ENCODE peak calls at places on chromosomes 4 and X, in eight cellular contexts. V is colonic mucosa; I is IMR-90; H is CD8-positive, alpha-beta T cell; X is brain microvascular endothelial cell; R is breast epithelium; B is HCT116; O is GM23338. A is an unnamed sample.

GRCh38 chrX:68989865-68990606 is 161.2 kb downstream of the EFNB1 start:
- DNase-seq in V (no peak), I (peak), H (no peak), X (peak), R (no peak), B (no peak), O (peak), A (peak)

GRCh38 chr4:36243355-36244256 is 708 bp downstream of the ARAP2 start:
- DNase-seq in V (peak), I (peak), H (no peak), X (no peak), R (peak), B (no peak), O (peak), A (no peak)

GRCh38 chr4:181569553-181569952 is 673.6 kb upstream of the TENM3 start:
- DNase-seq in V (no peak), I (peak), H (no peak), X (peak), R (no peak), B (peak), O (peak), A (no peak)

GRCh38 chr4:154491731-154492249 is at the start of gene DCHS2:
- DNase-seq in V (peak), I (no peak), H (peak), X (no peak), R (no peak), B (no peak), O (peak), A (peak)

GRCh38 chr4:37956941-37957340 is 3.3 kb upstream of the PTTG2 start:
- DNase-seq in V (no peak), I (no peak), H (no peak), X (no peak), R (no peak), B (no peak), O (no peak), A (no peak)

GRCh38 chrX:115392871-115393270 is 103.4 kb downstream of the LUZP4 start:
- DNase-seq in V (no peak), I (no peak), H (no peak), X (no peak), R (no peak), B (no peak), O (no peak), A (no peak)

GRCh38 chr4:99366491-99366890 is 13.9 kb upstream of the ADH1C start:
- DNase-seq in V (no peak), I (no peak), H (no peak), X (no peak), R (no peak), B (no peak), O (no peak), A (no peak)

GRCh38 chr4:34731045-34731444 is 1513.3 kb downstream of the ARAP2 start:
- DNase-seq in V (no peak), I (no peak), H (no peak), X (no peak), R (no peak), B (no peak), O (no peak), A (no peak)

GRCh38 chr4:94253036-94253435 is 45.4 kb downstream of the SMARCAD1 start:
- DNase-seq in V (no peak), I (peak), H (no peak), X (peak), R (no peak), B (peak), O (peak), A (no peak)

GRCh38 chrX:10077425-10078188 is 79.2 kb upstream of the CLCN4 start:
- DNase-seq in V (no peak), I (peak), H (no peak), X (no peak), R (no peak), B (no peak), O (no peak), A (no peak)

GRCh38 chr4:165512464-165512863 is 133.7 kb downstream of the CPE start:
- DNase-seq in V (no peak), I (no peak), H (no peak), X (no peak), R (no peak), B (no peak), O (no peak), A (no peak)

GRCh38 chrX:79156818-79157217 is 12.3 kb downstream of the GPR174 start:
- DNase-seq in V (no peak), I (no peak), H (no peak), X (no peak), R (no peak), B (no peak), O (no peak), A (no peak)

GRCh38 chr4:147430111-147430510 is 50.8 kb upstream of the EDNRA start:
- DNase-seq in V (no peak), I (no peak), H (no peak), X (no peak), R (no peak), B (no peak), O (no peak), A (no peak)

GRCh38 chr4:104763554-104764210 is 269.0 kb upstream of the CXXC4 start:
- DNase-seq in V (no peak), I (no peak), H (no peak), X (no peak), R (no peak), B (no peak), O (no peak), A (no peak)

GRCh38 chr4:94767446-94767845 is 9.7 kb downstream of the BMPR1B start:
- DNase-seq in V (no peak), I (no peak), H (no peak), X (no peak), R (no peak), B (no peak), O (no peak), A (no peak)

GRCh38 chrX:10755477-10756334 is 135.3 kb upstream of the MID1 start:
- DNase-seq in V (no peak), I (peak), H (no peak), X (peak), R (no peak), B (no peak), O (peak), A (peak)

GRCh38 chrX:10393241-10393640 is 227.1 kb downstream of the MID1 start:
- DNase-seq in V (no peak), I (no peak), H (no peak), X (no peak), R (no peak), B (no peak), O (no peak), A (no peak)

GRCh38 chrX:106246511-106246910 is 78.4 kb downstream of the PWWP3B start:
- DNase-seq in V (no peak), I (no peak), H (no peak), X (peak), R (no peak), B (no peak), O (no peak), A (no peak)

GRCh38 chrX:28178206-28178605 is 197.0 kb upstream of the DCAF8L1 start:
- DNase-seq in V (no peak), I (no peak), H (no peak), X (no peak), R (no peak), B (no peak), O (no peak), A (no peak)

DNA sequence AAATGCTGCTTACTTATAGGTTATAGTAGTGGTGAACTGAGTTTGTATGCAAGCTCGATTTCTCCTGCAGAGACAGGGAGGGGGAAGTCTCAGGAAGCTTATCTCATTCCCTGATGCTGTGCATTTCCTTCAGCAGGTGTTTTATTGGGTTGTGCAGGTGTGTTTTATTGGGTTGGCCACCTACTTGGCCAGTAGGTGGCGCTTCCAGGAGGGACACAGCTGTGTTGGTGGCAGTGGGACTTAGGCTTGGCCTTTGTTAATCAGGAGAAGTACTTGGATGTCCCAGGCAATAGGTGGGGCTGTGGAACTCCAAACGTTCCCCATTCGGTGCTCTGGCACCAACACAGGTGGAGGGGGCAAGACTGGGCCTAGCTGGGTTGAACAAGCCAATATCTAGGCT is 196.0 kb upstream of the DCAF8L1 start:
- DNase-seq in V (peak), I (no peak), H (no peak), X (no peak), R (no peak), B (peak), O (peak), A (peak)
- H3K27ac ChIP-seq in V (no peak), I (no peak), H (no peak), X (no peak), R (no peak), B (no peak), O (no peak), A (no peak)

GRCh38 chrX:114051667-114052315 is 532.1 kb upstream of the HTR2C start:
- DNase-seq in V (no peak), I (no peak), H (no peak), X (no peak), R (no peak), B (no peak), O (no peak), A (peak)

GRCh38 chrX:114047558-114047957 is 536.3 kb upstream of the HTR2C start:
- DNase-seq in V (no peak), I (no peak), H (no peak), X (no peak), R (no peak), B (no peak), O (peak), A (peak)

GRCh38 chrX:114046695-114047279 is 537.1 kb upstream of the HTR2C start:
- DNase-seq in V (no peak), I (no peak), H (no peak), X (no peak), R (no peak), B (no peak), O (no peak), A (no peak)

GRCh38 chrX:114050075-114050796 is 533.6 kb upstream of the HTR2C start:
- DNase-seq in V (no peak), I (no peak), H (no peak), X (no peak), R (no peak), B (no peak), O (no peak), A (peak)

GRCh38 chrX:114049063-114049462 is 534.8 kb upstream of the HTR2C start:
- DNase-seq in V (no peak), I (no peak), H (no peak), X (no peak), R (no peak), B (no peak), O (no peak), A (peak)
- H3K27ac ChIP-seq in V (no peak), I (no peak), H (no peak), X (no peak), R (no peak), B (no peak), O (peak), A (no peak)

GRCh38 chr4:48016141-48017107 is at the start of the genes CNGA1 and NIPAL1:
- DNase-seq in V (peak), I (peak), H (peak), X (peak), R (peak), B (peak), O (peak), A (peak)
- H3K27ac ChIP-seq in V (peak), I (no peak), H (no peak), X (peak), R (peak), B (peak), O (peak), A (no peak)

GRCh38 chrX:45762699-45763647 is 562.3 kb upstream of the DIPK2B start:
- DNase-seq in V (no peak), I (no peak), H (no peak), X (no peak), R (no peak), B (no peak), O (no peak), A (no peak)

GRCh38 chrX:45758319-45758718 is 557.6 kb upstream of the DIPK2B start:
- DNase-seq in V (no peak), I (peak), H (peak), X (peak), R (no peak), B (no peak), O (no peak), A (no peak)

GRCh38 chrX:45758738-45759397 is 558.2 kb upstream of the DIPK2B start:
- DNase-seq in V (no peak), I (peak), H (no peak), X (no peak), R (no peak), B (no peak), O (no peak), A (no peak)

GRCh38 chrX:45761920-45762319 is 561.2 kb upstream of the DIPK2B start:
- DNase-seq in V (no peak), I (no peak), H (no peak), X (no peak), R (no peak), B (no peak), O (no peak), A (no peak)

GRCh38 chrX:45760187-45760742 is 559.6 kb upstream of the DIPK2B start:
- DNase-seq in V (no peak), I (no peak), H (no peak), X (no peak), R (no peak), B (no peak), O (no peak), A (no peak)
- H3K27ac ChIP-seq in V (no peak), I (peak), H (no peak), X (no peak), R (no peak), B (peak), O (no peak), A (no peak)

GRCh38 chr4:20030108-20030507 is 221.6 kb upstream of the SLIT2 start:
- DNase-seq in V (no peak), I (no peak), H (no peak), X (no peak), R (no peak), B (no peak), O (no peak), A (no peak)

GRCh38 chr4:20026456-20026855 is 225.2 kb upstream of the SLIT2 start:
- DNase-seq in V (no peak), I (peak), H (no peak), X (peak), R (no peak), B (no peak), O (no peak), A (no peak)

DNA sequence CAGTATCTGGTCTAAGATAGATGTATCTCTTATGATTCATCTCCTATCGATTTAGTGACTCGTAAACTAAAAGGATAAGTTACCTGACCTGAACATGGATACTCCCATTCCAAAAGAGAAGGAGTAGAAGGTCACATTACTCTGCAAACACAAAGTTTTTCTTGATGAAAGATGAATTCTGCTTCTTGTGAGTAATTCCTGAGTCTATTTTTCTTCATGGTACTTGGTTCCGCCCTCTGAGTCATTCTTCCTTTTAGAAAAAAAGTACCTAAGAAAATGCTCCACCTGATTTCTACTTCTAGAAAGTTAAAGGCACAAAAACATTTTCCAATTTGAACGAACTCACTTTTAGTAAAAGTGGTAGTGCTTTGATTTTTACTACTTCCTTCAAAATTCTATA is 223.0 kb upstream of the SLIT2 start:
- DNase-seq in V (no peak), I (peak), H (no peak), X (peak), R (no peak), B (peak), O (no peak), A (no peak)
- H3K27ac ChIP-seq in V (no peak), I (no peak), H (no peak), X (no peak), R (no peak), B (no peak), O (no peak), A (no peak)

DNA sequence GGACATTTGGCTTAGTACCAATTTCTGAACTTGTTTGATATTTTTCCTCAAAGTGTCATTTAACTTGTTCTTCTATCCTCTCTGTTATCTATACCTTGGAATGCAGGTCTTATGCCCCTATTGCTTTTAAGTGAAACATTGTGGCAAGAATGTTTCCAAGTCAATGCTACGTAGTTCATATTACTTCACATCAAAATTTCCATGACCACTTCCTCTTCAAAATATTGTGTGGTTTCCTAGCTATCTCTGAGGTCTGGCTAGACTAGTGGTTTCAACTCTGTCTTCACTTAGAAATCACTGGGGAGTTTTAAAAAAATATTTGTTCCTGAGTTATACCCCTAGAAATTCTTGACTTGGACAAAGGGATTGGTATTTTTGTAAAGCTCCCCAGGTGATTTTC is 20.2 kb upstream of the RASGEF1B start:
- DNase-seq in V (no peak), I (no peak), H (no peak), X (peak), R (no peak), B (no peak), O (no peak), A (no peak)
- H3K27ac ChIP-seq in V (peak), I (no peak), H (peak), X (no peak), R (peak), B (no peak), O (no peak), A (no peak)

A was measured in endodermal cell.